ENCODE peak calls at places on chromosomes 11 and 22, in seven cellular contexts. S is activated T-cell treated with anti-CD3 and anti-CD28 coated beads for 48 hours; D is activated naive CD8-positive, alpha-beta T cell treated with anti-CD3 and anti-CD28 coated beads, Interleukin-2, amount 50 U/mL, for 16 hours; O is amygdala; M is NCI-H460; T is cardiac muscle cell; J is NCI-H1105. X is an unnamed sample.

GRCh38 chr11:129280027-129280811 is 88.1 kb upstream of the ARHGAP32 start:
- DNase-seq in S (peak; percentile 23), D (no peak), O (no peak), M (no peak), T (no peak), J (no peak), X (no peak)

GRCh38 chr11:71298761-71299181 is 46.4 kb upstream of the SHANK2 start:
- DNase-seq in S (no peak), D (no peak), O (no peak), M (no peak), T (no peak), J (no peak), X (no peak)

GRCh38 chr11:47356998-47357329 is 4.5 kb upstream of the MYBPC3 start:
- DNase-seq in S (no peak), D (no peak), O (no peak), M (no peak), T (no peak), J (no peak), X (no peak)

GRCh38 chr11:34052608-34053160 is 1.2 kb downstream of the CAPRIN1 start:
- DNase-seq in S (peak; percentile 23), D (no peak), O (no peak), M (no peak), T (peak; percentile 33), J (peak; percentile 10), X (no peak)

GRCh38 chr11:64522843-64523242 is 68.2 kb upstream of the SLC22A12 start:
- DNase-seq in S (no peak), D (no peak), O (no peak), M (no peak), T (no peak), J (no peak), X (no peak)

GRCh38 chr11:3341298-3341697 is 37.6 kb downstream of the ZNF195 start:
- DNase-seq in S (peak; percentile 52), D (peak; percentile 38), O (no peak), M (peak; percentile 33), T (peak; percentile 72), J (peak; percentile 16), X (no peak)

GRCh38 chr11:11533057-11533456 is 88.7 kb downstream of the GALNT18 start:
- DNase-seq in S (no peak), D (no peak), O (no peak), M (no peak), T (no peak), J (no peak), X (no peak)

GRCh38 chr11:72088076-72088806 is 7.6 kb downstream of the LRRC51 start:
- DNase-seq in S (no peak), D (no peak), O (no peak), M (no peak), T (no peak), J (no peak), X (no peak)

GRCh38 chr11:10628506-10629236 is 60.2 kb upstream of the LYVE1 start:
- DNase-seq in S (no peak), D (no peak), O (no peak), M (no peak), T (no peak), J (no peak), X (no peak)

GRCh38 chr22:23401111-23401909 is 178.8 kb downstream of the IGLL1 start:
- DNase-seq in S (no peak), D (no peak), O (no peak), M (no peak), T (no peak), J (no peak), X (no peak)

GRCh38 chr22:29520851-29521250 is 32.7 kb downstream of the THOC5 start:
- DNase-seq in S (no peak), D (no peak), O (no peak), M (peak; percentile 5), T (no peak), J (no peak), X (no peak)

GRCh38 chr11:1390603-1391164 is 950 bp downstream of the BRSK2 start:
- DNase-seq in S (no peak), D (no peak), O (no peak), M (no peak), T (peak; percentile 83), J (no peak), X (no peak)

GRCh38 chr22:32245042-32245441 is 10.1 kb downstream of the SLC5A4 start:
- DNase-seq in S (no peak), D (no peak), O (no peak), M (no peak), T (no peak), J (no peak), X (no peak)

GRCh38 chr22:37045958-37046357 is 5.6 kb upstream of the KCTD17 start:
- DNase-seq in S (no peak), D (no peak), O (no peak), M (no peak), T (peak; percentile 25), J (no peak), X (no peak)

GRCh38 chr11:57791321-57792059 is 29.9 kb downstream of the CTNND1 start:
- DNase-seq in S (no peak), D (no peak), O (no peak), M (no peak), T (no peak), J (no peak), X (no peak)